ENCODE peak calls at places on chromosomes 4 and X, in nine cellular contexts. Y is GM06990, F is bronchial epithelial cell, T is WERI-Rb-1, U is kidney epithelial cell, O is GM12878, A is right atrium auricular region, B is HCT116, C is lower lobe of right lung. G is an unnamed sample. For H3K27me3, the result is how much of the 10 kb centered on the place peaks cover.

GRCh38 chrX:151902813-151903591 is 9.7 kb upstream of the MAGEA4 start:
- DNase-seq in Y (no peak), A (peak), C (no peak), T (peak), U (peak), F (peak), B (peak), O (no peak), G (peak)

GRCh38 chr4:164977243-164978164 is at the start of gene TRIM61:
- DNase-seq in T (no peak), A (no peak), C (peak), O (peak), B (no peak), Y (peak), F (no peak), U (no peak), G (peak)

GRCh38 chr4:87995435-87995834 is 12.0 kb upstream of the PKD2 start:
- DNase-seq in F (no peak), O (no peak), T (no peak), C (no peak), B (no peak), A (no peak), U (no peak), Y (no peak), G (no peak)

GRCh38 chr4:46844325-46844917 is 64.6 kb downstream of the COX7B2 start:
- DNase-seq in B (peak), U (peak), C (no peak), A (no peak), T (peak), F (peak), Y (peak), O (peak), G (peak)

GRCh38 chr4:165175879-165176278 is 31.5 kb upstream of the KLHL2 start:
- DNase-seq in T (no peak), F (no peak), U (no peak), B (no peak), A (no peak), C (no peak), Y (no peak), O (no peak), G (no peak)

GRCh38 chr4:71259911-71260331 is 78.9 kb upstream of the SLC4A4 start:
- DNase-seq in B (no peak), F (peak), Y (no peak), C (no peak), T (no peak), A (no peak), O (no peak), U (no peak), G (no peak)

GRCh38 chrX:71095971-71096701 is 485 bp downstream of the FOXO4 start:
- DNase-seq in Y (no peak), O (no peak), C (no peak), A (peak), F (peak), T (no peak), B (peak), U (no peak), G (no peak)

GRCh38 chr4:62510228-62510627 is 1310.1 kb downstream of the ADGRL3 start:
- DNase-seq in U (no peak), B (no peak), F (no peak), A (no peak), C (no peak), T (no peak), O (no peak), Y (no peak), G (no peak)

GRCh38 chrX:134821901-134822300 is 163.6 kb upstream of the PLAC1 start:
- DNase-seq in B (no peak), C (no peak), T (peak), Y (no peak), A (no peak), O (no peak), U (no peak), F (no peak), G (no peak)

GRCh38 chrX:153446636-153446936 is 730 bp upstream of the TREX2 start:
- DNase-seq in A (no peak), B (no peak), Y (no peak), C (no peak), F (no peak), T (no peak), O (no peak), U (no peak), G (no peak)

GRCh38 chrX:108735087-108735679 is 1.2 kb downstream of the IRS4 start:
- DNase-seq in U (no peak), A (no peak), O (no peak), C (no peak), B (no peak), F (peak), T (no peak), Y (no peak), G (no peak)

GRCh38 chr4:17576932-17577659 is at the start of gene LAP3:
- DNase-seq in B (peak), Y (peak), F (peak), O (peak), C (peak), T (peak), A (peak), U (peak), G (peak)

GRCh38 chrX:41664307-41665299 is 24.2 kb upstream of the GPR34 start:
- DNase-seq in A (no peak), U (no peak), C (no peak), O (no peak), B (no peak), Y (no peak), T (no peak), F (no peak), G (no peak)

GRCh38 chr4:187004628-187005027 is 281.0 kb upstream of the FAT1 start:
- DNase-seq in F (no peak), Y (no peak), U (no peak), C (no peak), T (no peak), A (no peak), O (no peak), B (no peak), G (no peak)

GRCh38 chr4:76867377-76867776 is 30.6 kb downstream of the SOWAHB start:
- DNase-seq in Y (no peak), C (no peak), T (no peak), A (no peak), O (no peak), B (no peak), F (no peak), U (no peak), G (no peak)

GRCh38 chrX:52839137-52839536 is 28.1 kb downstream of the XAGE5 start:
- DNase-seq in T (no peak), B (no peak), F (no peak), A (no peak), C (no peak), U (no peak), O (no peak), Y (no peak), G (no peak)

GRCh38 chrX:153310901-153311300 is 10.7 kb downstream of the PNMA6F start:
- DNase-seq in T (no peak), F (no peak), B (no peak), O (no peak), C (no peak), A (no peak), U (no peak), Y (no peak), G (no peak)

GRCh38 chrX:134718329-134719317 is 60.4 kb upstream of the PLAC1 start:
- DNase-seq in T (peak), U (peak), C (peak), F (peak), B (peak), A (no peak), O (peak), Y (peak), G (peak)

GRCh38 chrX:77493677-77494553 is 46.7 kb downstream of the FGF16 start:
- DNase-seq in C (no peak), A (no peak), O (no peak), T (peak), Y (no peak), B (no peak), F (peak), U (peak), G (peak)

GRCh38 chr4:127829014-127829413 is 46.9 kb downstream of the HSPA4L start:
- DNase-seq in T (no peak), Y (peak), B (no peak), F (no peak), U (no peak), A (no peak), O (peak), C (no peak), G (no peak)

GRCh38 chr4:153512952-153513500 is 46.9 kb downstream of the TMEM131L start:
- DNase-seq in B (no peak), Y (no peak), U (no peak), T (no peak), F (no peak), O (no peak), A (no peak), C (no peak), G (no peak)

GRCh38 chrX:119105826-119106225 is 21.8 kb downstream of the KIAA1210 start:
- DNase-seq in F (no peak), C (no peak), O (no peak), Y (no peak), A (no peak), T (no peak), B (no peak), U (no peak), G (peak)

GRCh38 chr4:101239685-101240084 is 107.6 kb downstream of the PPP3CA start:
- DNase-seq in O (no peak), F (no peak), Y (no peak), U (no peak), B (no peak), C (no peak), T (no peak), A (no peak), G (no peak)

GRCh38 chr4:165874072-165874798 is 1.2 kb downstream of the TLL1 start:
- DNase-seq in F (peak), B (no peak), A (no peak), Y (peak), O (no peak), T (peak), U (no peak), C (no peak), G (no peak)

GRCh38 chr4:56129431-56129861 is 180.7 kb downstream of the CEP135 start:
- DNase-seq in A (no peak), C (peak), T (peak), O (no peak), F (no peak), Y (peak), U (no peak), B (peak), G (no peak)

GRCh38 chrX:129772796-129773431 is 6.8 kb upstream of the SASH3 start:
- DNase-seq in U (no peak), Y (peak), B (no peak), A (peak), C (peak), O (peak), T (no peak), F (no peak), G (no peak)

GRCh38 chrX:13101439-13102139 is 57.2 kb upstream of the FAM9C start:
- DNase-seq in O (no peak), F (peak), Y (no peak), U (peak), C (peak), B (peak), A (peak), T (no peak), G (peak)

GRCh38 chr4:37982736-37983135 is 22.5 kb downstream of the PTTG2 start:
- DNase-seq in C (no peak), F (no peak), U (no peak), B (no peak), O (no peak), T (no peak), A (no peak), Y (no peak), G (no peak)

GRCh38 chrX:115549008-115549407 is 12.0 kb upstream of the PLS3 start:
- DNase-seq in F (no peak), A (no peak), B (no peak), Y (no peak), C (no peak), U (no peak), T (no peak), O (no peak), G (no peak)

GRCh38 chrX:23623797-23624196 is 43.5 kb upstream of the PRDX4 start:
- DNase-seq in O (no peak), F (no peak), T (no peak), B (no peak), Y (no peak), C (no peak), U (no peak), A (no peak), G (no peak)

GRCh38 chrX:136635235-136635634 is 12.7 kb upstream of the CD40LG start:
- DNase-seq in U (no peak), C (no peak), B (no peak), T (no peak), F (no peak), A (no peak), Y (no peak), O (peak), G (no peak)

GRCh38 chr4:60656171-60656570 is 544.0 kb upstream of the ADGRL3 start:
- DNase-seq in U (no peak), Y (no peak), C (no peak), B (no peak), O (no peak), F (no peak), T (no peak), A (no peak), G (no peak)

GRCh38 chr4:56160631-56161030 is 211.9 kb downstream of the CEP135 start:
- DNase-seq in A (no peak), B (no peak), Y (no peak), O (no peak), C (no peak), F (no peak), T (no peak), U (no peak), G (no peak)

GRCh38 chrX:104335765-104336164 is 81.0 kb upstream of the ESX1 start:
- DNase-seq in U (peak), C (no peak), T (no peak), A (no peak), B (no peak), Y (no peak), F (peak), O (no peak), G (peak)

GRCh38 chr4:168139336-168139735 is 47.0 kb downstream of the ANXA10 start:
- DNase-seq in T (no peak), A (no peak), F (peak), B (no peak), O (no peak), Y (no peak), U (no peak), C (no peak), G (peak)

GRCh38 chr4:41319553-41319952 is 62.8 kb downstream of the UCHL1 start:
- DNase-seq in F (peak), B (peak), U (no peak), Y (no peak), O (no peak), C (no peak), T (no peak), A (no peak), G (no peak)
- H3K27me3 ChIP-seq in F (under half), B (under half), U (under half), Y (under half), O (under half), C (under half), T (under half), A (under half), G (under half)

DNA sequence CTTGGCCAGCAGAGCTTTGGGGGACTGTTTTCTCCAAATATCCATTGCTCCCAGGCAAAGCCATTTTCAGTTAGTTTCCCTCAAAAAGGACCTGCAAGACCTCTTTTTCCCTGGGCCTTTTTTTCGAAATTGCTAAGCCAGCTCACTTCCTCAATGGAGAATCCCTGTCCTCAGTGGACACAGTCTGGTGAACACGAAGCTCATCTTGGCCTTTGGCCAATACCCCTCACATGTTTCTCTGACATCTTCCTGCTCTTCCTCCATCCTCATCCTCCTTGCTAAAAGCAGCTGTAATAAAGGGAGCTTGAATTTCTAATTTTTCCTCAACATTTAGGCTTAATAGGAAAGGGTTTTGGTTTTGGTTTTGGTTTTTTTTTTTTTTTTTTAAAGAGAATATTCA is 17.6 kb upstream of the PRPS1 start:
- DNase-seq in A (peak), C (no peak), U (peak), B (no peak), F (no peak), Y (no peak), O (no peak), T (no peak), G (no peak)
- H3K27me3 ChIP-seq in A (under half), C (under half), U (under half), B (under half), F (under half), Y (under half), O (under half), T (under half), G (under half)

GRCh38 chr4:147732516-147733193 is 767 bp downstream of the ARHGAP10 start:
- DNase-seq in B (no peak), F (peak), Y (no peak), T (peak), U (no peak), A (no peak), C (peak), O (no peak), G (no peak)

GRCh38 chr4:147734496-147734895 is 2.6 kb downstream of the ARHGAP10 start:
- DNase-seq in F (no peak), O (no peak), Y (no peak), B (no peak), U (no peak), T (no peak), C (no peak), A (no peak), G (no peak)

GRCh38 chr4:147733614-147734344 is 1.9 kb downstream of the ARHGAP10 start:
- DNase-seq in Y (no peak), C (no peak), U (no peak), F (peak), B (no peak), T (peak), O (no peak), A (no peak), G (no peak)

GRCh38 chr4:147730333-147730732 is 1.6 kb upstream of the ARHGAP10 start:
- DNase-seq in T (no peak), B (no peak), C (no peak), O (no peak), Y (no peak), A (no peak), F (no peak), U (no peak), G (no peak)

DNA sequence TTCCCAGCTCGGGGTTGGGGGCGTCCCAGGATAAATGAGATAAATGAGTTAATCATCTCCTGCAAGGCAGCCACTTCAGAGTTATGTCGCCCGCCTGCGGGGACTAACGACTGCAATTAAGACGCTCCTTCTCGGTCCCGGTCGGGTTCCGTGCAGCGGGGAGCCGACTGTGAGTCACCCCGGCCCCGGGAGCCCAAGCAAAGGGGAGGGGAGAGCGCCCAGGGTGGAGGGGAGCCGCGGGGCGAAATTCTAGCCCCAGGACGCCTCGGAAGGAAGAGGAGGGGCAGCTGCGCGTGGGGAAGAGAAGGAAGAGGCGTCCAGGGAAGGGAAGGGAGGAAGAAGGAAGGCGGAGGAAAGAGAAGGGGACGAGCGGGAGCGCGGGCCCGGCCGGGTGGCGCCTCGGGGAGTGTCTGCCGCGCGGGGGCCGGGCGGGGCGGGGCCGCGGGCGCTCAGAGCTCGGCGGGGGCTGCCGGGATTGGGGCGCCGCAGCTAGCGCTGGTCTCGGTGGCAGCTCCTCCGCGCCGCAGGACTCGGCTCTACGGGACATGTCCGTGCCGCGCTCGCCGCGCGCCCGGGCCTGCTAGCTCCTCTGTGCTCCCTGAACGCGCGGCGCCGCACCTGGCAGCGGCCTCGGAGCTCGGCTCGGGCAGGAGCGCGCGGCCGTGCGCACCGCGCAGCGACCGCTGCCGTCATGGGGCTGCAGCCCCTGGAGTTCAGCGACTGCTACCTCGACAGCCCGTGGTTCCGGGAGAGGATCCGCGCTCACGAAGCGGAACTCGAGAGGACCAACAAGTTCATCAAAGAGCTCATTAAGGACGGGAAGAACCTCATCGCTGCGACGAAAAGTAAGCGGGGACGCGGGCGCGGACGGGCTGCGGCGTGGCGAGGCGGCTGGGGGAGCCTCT is at the start of gene ARHGAP10:
- DNase-seq in C (peak), A (peak), B (no peak), F (peak), T (peak), O (no peak), U (no peak), Y (peak), G (peak)
- H3K27me3 ChIP-seq in C (under half), A (under half), B (under half), F (under half), T (under half), O (under half), U (under half), Y (under half), G (under half)

DNA sequence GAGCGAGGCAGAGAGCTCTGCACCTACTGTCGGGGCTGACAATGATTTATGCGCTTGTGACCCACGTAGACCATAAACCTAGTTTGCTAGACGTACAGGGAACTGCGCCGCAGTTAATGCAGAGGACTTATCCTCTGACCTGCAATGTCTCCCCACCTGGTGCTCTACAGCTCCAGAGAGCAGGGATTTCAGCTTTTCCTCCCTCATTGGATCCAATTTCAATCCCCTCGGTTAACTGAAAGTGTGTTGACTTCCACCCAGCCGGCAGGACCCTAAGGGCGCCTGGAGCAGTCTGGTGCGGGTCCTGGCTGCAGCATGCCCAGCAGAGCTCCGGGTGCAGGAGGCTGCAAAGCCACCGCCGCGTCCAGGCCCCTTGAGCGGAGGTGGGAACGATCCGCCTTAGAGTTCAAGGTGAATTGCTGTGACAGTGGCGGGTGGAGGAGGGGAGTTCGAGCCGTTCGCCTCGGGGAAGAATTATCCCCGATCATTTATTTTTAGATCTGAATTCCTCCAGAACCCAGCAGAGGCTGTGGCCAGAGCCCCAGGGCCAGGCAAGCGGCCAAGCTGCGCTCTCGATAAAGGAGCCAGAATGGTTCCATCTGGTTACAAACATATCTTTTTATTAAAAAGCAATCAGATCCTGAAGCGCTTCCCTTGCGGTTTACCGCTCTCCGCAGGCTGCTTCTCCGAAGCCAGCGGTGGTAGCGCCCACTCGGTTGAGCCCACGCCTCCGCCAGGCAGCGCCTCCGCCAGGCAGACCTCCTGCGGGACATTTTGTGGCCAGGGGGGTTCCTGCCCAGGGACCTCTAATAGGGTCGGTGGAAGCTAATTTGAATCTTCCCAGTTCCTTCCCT is 66.0 kb downstream of the FBXO8 start:
- DNase-seq in F (no peak), U (no peak), C (no peak), Y (no peak), A (no peak), O (no peak), T (no peak), B (no peak), G (no peak)
- H3K27me3 ChIP-seq in F (under half), U (half or more), C (half or more), Y (under half), A (under half), O (under half), T (under half), B (under half), G (half or more)

GRCh38 chr4:112520598-112521122 is 4.7 kb upstream of the NEUROG2 start:
- DNase-seq in Y (no peak), T (no peak), O (no peak), U (no peak), A (no peak), C (no peak), F (no peak), B (no peak), G (no peak)
- H3K27me3 ChIP-seq in Y (under half), T (half or more), O (under half), U (half or more), A (half or more), C (half or more), F (half or more), B (under half), G (half or more)

G was measured in brain microvascular endothelial cell.